ENCODE peak calls at places on chromosomes 5 and 9, in four cellular contexts. O is HCT116; E is effector memory CD4-positive, alpha-beta T cell; B is RWPE1. C is an unnamed sample.

GRCh38 chr5:127935398-127935797 is 148.2 kb upstream of the SLC12A2 start:
- DNase-seq in O (no peak), E (no peak), B (no peak), C (no peak)

GRCh38 chr9:32877103-32877502 is 93.8 kb downstream of the TMEM215 start:
- DNase-seq in O (no peak), E (no peak), B (peak; percentile 55), C (no peak)

GRCh38 chr9:124001865-124002525 is 9.6 kb upstream of the LHX2 start:
- DNase-seq in O (no peak), E (no peak), B (no peak), C (no peak)

GRCh38 chr9:35254237-35254636 is 92.4 kb downstream of the UNC13B start:
- DNase-seq in O (peak; percentile 3), E (no peak), B (no peak), C (no peak)

GRCh38 chr5:172533399-172534228 is 79.3 kb upstream of the SH3PXD2B start:
- DNase-seq in O (no peak), E (no peak), B (peak; percentile 68), C (no peak)

GRCh38 chr5:2378108-2378507 is 373.4 kb downstream of the IRX2 start:
- DNase-seq in O (no peak), E (no peak), B (no peak), C (no peak)

GRCh38 chr5:166240705-166241104 is 2050.7 kb upstream of the WWC1 start:
- DNase-seq in O (no peak), E (no peak), B (no peak), C (no peak)

GRCh38 chr9:17031546-17031945 is 103.3 kb upstream of the CNTLN start:
- DNase-seq in O (no peak), E (no peak), B (no peak), C (no peak)

GRCh38 chr5:98110791-98111190 is 662.7 kb upstream of the RGMB start:
- DNase-seq in O (no peak), E (no peak), B (peak; percentile 36), C (no peak)

GRCh38 chr9:125293134-125293533 is 31.5 kb downstream of the GAPVD1 start:
- DNase-seq in O (no peak), E (no peak), B (peak; percentile 68), C (peak; percentile 39)

GRCh38 chr5:171537923-171538537 is 118.6 kb downstream of the FGF18 start:
- DNase-seq in O (no peak), E (no peak), B (no peak), C (no peak)

GRCh38 chr5:145218019-145218418 is 617.1 kb downstream of the PRELID2 start:
- DNase-seq in O (no peak), E (no peak), B (no peak), C (no peak)

GRCh38 chr9:34606908-34607307 is 5.0 kb downstream of the RPP25L start:
- DNase-seq in O (no peak), E (no peak), B (no peak), C (no peak)

GRCh38 chr9:110700953-110701352 is 32.4 kb downstream of the MUSK start:
- DNase-seq in O (no peak), E (no peak), B (peak; percentile 42), C (no peak)

GRCh38 chr5:175658299-175659145 is 651 bp downstream of the HRH2 start:
- DNase-seq in O (no peak), E (no peak), B (no peak), C (no peak)

GRCh38 chr9:23747088-23747748 is 78.8 kb downstream of the ELAVL2 start:
- DNase-seq in O (no peak), E (no peak), B (peak; percentile 30), C (peak; percentile 27)

GRCh38 chr9:100066539-100066938 is 32.3 kb downstream of the ERP44 start:
- DNase-seq in O (no peak), E (no peak), B (no peak), C (no peak)

GRCh38 chr5:148418511-148418910 is 34.8 kb downstream of the FBXO38 start:
- DNase-seq in O (no peak), E (no peak), B (no peak), C (no peak)

GRCh38 chr5:35816881-35817521 is 39.7 kb upstream of the IL7R start:
- DNase-seq in O (no peak), E (no peak), B (no peak), C (no peak)

GRCh38 chr9:127661342-127661741 is 45.4 kb upstream of the CFAP157 start:
- DNase-seq in O (no peak), E (no peak), B (no peak), C (no peak)

GRCh38 chr5:65663804-65664521 is 39.1 kb downstream of the SHLD3 start:
- DNase-seq in O (peak; percentile 4), E (no peak), B (peak; percentile 43), C (no peak)

GRCh38 chr5:40755093-40755406 is 711 bp downstream of the TTC33 start:
- DNase-seq in O (peak; percentile 59), E (peak; percentile 38), B (peak; percentile 82), C (peak; percentile 34)

GRCh38 chr9:135343733-135344522 is 135.7 kb upstream of the PPP1R26 start:
- DNase-seq in O (peak; percentile 10), E (no peak), B (peak; percentile 75), C (no peak)

DNA sequence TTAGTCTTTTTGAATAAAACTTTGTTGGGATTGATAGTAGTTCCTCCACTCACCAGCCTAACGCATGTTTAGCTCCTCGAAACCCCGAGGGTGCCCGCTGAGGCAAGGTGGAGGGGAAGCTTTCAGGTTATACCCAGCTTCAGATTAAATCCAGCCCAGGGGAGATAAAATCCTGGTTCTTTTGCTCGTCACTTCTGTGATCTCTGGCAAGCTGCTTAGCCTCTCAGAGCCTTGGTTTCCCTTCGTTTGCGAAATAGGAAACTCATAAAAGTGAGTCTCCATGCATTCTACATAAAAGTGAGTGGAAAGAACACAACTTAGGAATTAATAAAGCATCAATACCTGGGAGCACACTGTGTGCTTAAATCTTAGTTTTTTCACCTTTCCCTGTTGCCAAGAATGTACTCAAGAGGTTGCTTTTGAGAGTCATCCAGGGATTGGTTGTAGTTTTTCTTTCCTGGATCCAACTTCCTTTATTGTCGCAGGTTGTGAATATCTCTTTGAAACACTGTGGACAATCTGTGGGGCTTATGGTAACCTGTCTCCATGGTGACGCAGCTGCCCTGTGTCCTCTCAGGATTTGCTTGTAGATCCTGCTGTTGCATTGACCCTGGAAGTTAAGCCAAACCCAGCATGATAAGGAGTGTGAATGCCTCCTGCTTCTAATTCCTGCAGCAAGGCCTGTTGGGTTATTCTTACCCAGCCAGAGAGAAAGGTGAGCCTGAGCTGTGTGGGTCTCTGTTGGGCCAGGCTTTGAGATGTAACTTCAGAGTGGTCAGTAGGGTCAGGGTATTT is 2.0 kb downstream of the GALNT12 start:
- DNase-seq in O (no peak), E (no peak), B (no peak), C (no peak)
- H3K27ac ChIP-seq in O (peak overlapping the region; percentile 66), E (no peak overlapping the region), B (no peak overlapping the region), C (no peak overlapping the region)

GRCh38 chr5:93589348-93589662 is 6.3 kb downstream of the NR2F1 start:
- DNase-seq in O (no peak), E (no peak), B (no peak), C (no peak)
- H3K27ac ChIP-seq in O (no peak overlapping the region), E (no peak overlapping the region), B (no peak overlapping the region), C (no peak overlapping the region)

DNA sequence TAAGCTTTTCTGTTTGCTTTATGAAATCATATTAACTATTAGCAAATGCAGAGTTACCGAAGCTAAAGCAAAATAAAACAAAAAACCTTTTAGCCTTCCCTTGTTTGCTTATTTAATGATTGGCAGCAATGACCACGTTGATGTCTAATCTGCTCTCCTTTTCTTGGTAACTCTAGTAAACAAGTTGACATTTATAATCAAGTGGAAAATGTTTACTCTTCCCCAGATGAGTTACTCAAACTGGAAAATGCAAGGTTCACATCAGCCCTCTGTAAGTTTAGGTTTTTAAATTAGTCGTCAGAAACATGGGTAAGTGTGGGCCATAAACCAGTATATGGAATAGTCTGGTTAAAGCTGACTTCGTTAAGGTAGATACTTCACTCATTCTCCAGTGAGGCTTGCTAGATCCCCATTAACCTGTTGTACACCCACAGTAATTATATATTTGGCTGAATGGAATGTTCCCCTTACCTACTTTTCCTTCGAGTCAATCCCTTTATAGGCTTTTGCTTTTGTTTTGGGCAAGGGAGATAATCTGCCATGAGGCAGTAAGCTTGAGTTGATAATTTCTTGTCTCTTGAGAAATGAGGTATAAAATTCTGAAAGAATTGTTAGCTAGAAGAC is 100.9 kb downstream of the GDNF start:
- DNase-seq in O (no peak), E (no peak), B (no peak), C (no peak)
- H3K27ac ChIP-seq in O (no peak overlapping the region), E (no peak overlapping the region), B (no peak overlapping the region), C (no peak overlapping the region)

GRCh38 chr9:113184509-113184908 is 33.7 kb downstream of the SLC31A2 start:
- DNase-seq in O (no peak), E (no peak), B (peak; percentile 69), C (peak; percentile 76)
- H3K27ac ChIP-seq in O (no peak overlapping the region), E (no peak overlapping the region), B (no peak overlapping the region), C (peak overlapping the region; percentile 90)

GRCh38 chr5:126414874-126415502 is 8.2 kb upstream of the GRAMD2B start:
- DNase-seq in O (no peak), E (no peak), B (no peak), C (no peak)
- H3K27ac ChIP-seq in O (no peak overlapping the region), E (no peak overlapping the region), B (no peak overlapping the region), C (no peak overlapping the region)

GRCh38 chr5:9544502-9545300 is 1.2 kb downstream of the SEMA5A start:
- DNase-seq in O (no peak), E (no peak), B (peak; percentile 58), C (no peak)
- H3K27ac ChIP-seq in O (no peak overlapping the region), E (no peak overlapping the region), B (no peak overlapping the region), C (no peak overlapping the region)

DNA sequence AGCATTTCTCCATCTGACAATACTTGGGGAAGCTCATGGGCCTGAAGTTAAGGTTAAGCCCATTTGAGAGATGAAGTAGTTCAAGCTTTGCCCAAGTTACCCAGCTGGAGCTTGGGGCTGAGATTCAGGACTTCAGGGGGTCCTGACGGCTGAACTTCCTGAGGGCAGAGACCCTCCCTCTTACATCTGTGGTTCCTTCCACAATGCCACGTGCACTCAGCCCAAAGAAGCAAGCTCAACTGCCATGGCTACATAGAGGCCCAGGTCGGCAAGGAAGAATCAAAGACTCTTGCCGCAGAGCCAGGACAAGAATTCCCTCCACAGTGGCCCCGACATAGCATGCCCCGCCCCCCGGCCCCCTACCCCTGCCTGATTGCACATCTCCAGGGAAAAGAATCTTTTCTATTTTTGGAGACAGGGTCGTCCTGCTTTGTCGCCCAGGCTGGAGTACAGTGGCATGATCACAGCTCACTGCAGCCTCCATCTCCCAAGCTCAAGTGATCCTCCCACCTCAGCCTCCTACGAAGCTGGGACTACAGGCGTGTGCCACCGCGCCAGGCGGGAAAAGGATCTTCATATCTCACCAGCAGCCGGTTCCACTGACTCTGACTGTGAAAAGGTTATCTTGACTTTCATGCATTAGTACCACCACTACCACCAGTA is 9.2 kb downstream of the PHF19 start:
- DNase-seq in O (no peak), E (no peak), B (no peak), C (no peak)
- H3K27ac ChIP-seq in O (peak overlapping the region; percentile 55), E (peak overlapping the region; percentile 66), B (peak overlapping the region; percentile 84), C (peak overlapping the region; percentile 53)